ENCODE peak calls at places on chromosomes 2 and 18, in seven cellular contexts. Z is transverse colon, E is psoas muscle, P is endothelial cell of umbilical vein, H is Peyer's patch, F is heart right ventricle, W is thyroid gland. M is an unnamed sample. For H3K4me1, the result is how much of the 10 kb centered on the place peaks cover.

GRCh38 chr2:240293865-240294461 is 141.5 kb upstream of the GPC1 start:
- DNase-seq in Z (no peak), H (no peak), P (no peak), W (no peak), F (peak), E (no peak), M (no peak)

GRCh38 chr2:62306751-62307468 is 111.0 kb downstream of the B3GNT2 start:
- DNase-seq in P (peak), Z (peak), H (no peak), F (no peak), E (no peak), W (peak), M (peak)

GRCh38 chr2:107936427-107937359 is 49.6 kb upstream of the SLC5A7 start:
- DNase-seq in W (peak), Z (no peak), F (no peak), H (no peak), P (no peak), E (no peak), M (peak)

GRCh38 chr2:13390676-13391075 is 673.9 kb downstream of the TRIB2 start:
- DNase-seq in P (no peak), F (no peak), W (no peak), H (no peak), E (no peak), Z (no peak), M (no peak)

GRCh38 chr2:73107211-73107926 is 5.4 kb downstream of the RAB11FIP5 start:
- DNase-seq in W (no peak), E (peak), Z (peak), H (no peak), F (no peak), P (no peak), M (no peak)

GRCh38 chr18:73409242-73409641 is 541.5 kb upstream of the NETO1 start:
- DNase-seq in H (no peak), F (no peak), P (no peak), E (no peak), Z (no peak), W (no peak), M (no peak)

GRCh38 chr2:64873472-64873924 is 115.7 kb upstream of the SLC1A4 start:
- DNase-seq in F (peak), Z (peak), E (peak), H (peak), P (peak), W (peak), M (peak)

GRCh38 chr2:86786001-86786536 is 4.6 kb downstream of the CD8A start:
- DNase-seq in H (no peak), W (no peak), P (no peak), F (no peak), Z (no peak), E (no peak), M (no peak)

DNA sequence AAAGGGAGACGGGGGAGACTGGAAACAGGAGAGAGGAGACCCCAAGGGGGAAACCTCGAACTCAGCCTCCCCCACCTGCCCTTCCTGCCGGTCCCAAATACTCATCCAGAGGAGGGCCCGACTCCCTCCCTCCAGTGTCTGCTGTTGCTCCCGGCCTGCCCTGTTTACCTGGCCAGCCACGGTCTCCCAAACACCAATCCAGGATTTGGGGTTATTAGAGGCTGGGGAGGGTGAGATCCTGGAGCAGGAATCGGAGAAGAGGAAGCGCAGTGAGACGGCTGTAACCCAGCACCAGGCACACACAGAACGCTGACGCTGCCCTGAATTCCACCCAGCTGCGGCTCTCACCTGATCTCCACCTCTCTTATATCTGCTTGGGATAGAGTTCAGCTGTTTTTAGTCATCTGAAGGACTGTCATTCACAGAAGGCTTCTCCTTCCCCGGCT is 213.0 kb downstream of the TNS1 start:
- DNase-seq in W (no peak), Z (no peak), P (no peak), F (no peak), E (no peak), H (no peak), M (no peak)
- H3K4me3 ChIP-seq in W (no peak), Z (no peak), P (no peak), F (no peak), E (peak), H (peak), M (no peak)

DNA sequence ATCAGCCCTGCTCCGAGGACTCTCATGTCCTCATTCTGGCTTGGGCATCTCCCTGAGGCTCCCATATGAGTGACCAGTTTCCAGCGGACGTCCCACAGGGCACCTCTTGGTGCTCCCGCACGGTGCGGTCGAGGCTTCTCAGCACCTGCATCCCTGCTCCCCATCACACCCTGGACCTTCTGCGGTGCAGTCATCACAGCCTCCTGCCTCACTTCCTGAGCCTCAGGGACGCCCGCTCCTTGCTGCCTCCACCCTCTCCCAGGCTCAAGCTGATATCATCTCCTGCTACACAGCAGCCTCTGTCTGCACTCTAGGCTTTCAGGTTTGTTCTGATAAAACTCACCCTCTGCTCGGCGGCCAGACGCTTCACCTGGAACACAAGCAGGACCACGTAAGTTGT is 185.0 kb downstream of the TMEM18 start:
- DNase-seq in E (no peak), Z (no peak), H (no peak), W (no peak), F (no peak), P (no peak), M (no peak)
- TF ChIP-seq CTCF in E (no peak), Z (no peak), H (no peak), W (no peak), F (no peak), P (no peak), M (no peak)

DNA sequence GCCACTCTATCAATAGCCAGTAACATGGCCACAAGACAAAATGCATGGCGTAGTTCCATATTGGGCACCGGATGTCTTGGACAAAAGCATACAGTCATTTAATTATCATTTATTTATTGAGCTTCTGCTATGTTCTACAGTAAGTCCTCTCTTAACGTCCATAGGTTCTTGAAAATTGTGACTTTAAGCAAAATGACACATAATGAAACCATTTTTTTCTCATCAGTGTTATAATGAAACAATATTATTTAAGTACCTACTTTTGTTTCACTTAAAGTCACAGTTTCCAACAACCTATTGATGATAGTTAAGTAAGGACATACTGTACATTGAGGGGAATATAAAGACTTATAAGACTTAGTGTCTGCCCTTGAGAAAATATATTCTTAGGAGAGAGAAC is 84.9 kb downstream of the XRCC5 start:
- DNase-seq in W (no peak), P (no peak), Z (no peak), F (no peak), H (no peak), E (no peak), M (no peak)
- H3K4me1 ChIP-seq in W (under half), P (under half), Z (under half), F (under half), H (under half), E (under half), M (under half)

GRCh38 chr18:26925313-26925712 is 59.8 kb upstream of the AQP4 start:
- DNase-seq in H (no peak), Z (no peak), P (no peak), E (no peak), W (no peak), F (no peak), M (no peak)

GRCh38 chr18:26928669-26929313 is 63.3 kb upstream of the AQP4 start:
- DNase-seq in E (no peak), F (no peak), H (no peak), W (peak), Z (no peak), P (no peak), M (no peak)

GRCh38 chr18:26931659-26932058 is 66.2 kb upstream of the AQP4 start:
- DNase-seq in H (no peak), W (no peak), Z (no peak), P (no peak), E (no peak), F (no peak), M (no peak)

DNA sequence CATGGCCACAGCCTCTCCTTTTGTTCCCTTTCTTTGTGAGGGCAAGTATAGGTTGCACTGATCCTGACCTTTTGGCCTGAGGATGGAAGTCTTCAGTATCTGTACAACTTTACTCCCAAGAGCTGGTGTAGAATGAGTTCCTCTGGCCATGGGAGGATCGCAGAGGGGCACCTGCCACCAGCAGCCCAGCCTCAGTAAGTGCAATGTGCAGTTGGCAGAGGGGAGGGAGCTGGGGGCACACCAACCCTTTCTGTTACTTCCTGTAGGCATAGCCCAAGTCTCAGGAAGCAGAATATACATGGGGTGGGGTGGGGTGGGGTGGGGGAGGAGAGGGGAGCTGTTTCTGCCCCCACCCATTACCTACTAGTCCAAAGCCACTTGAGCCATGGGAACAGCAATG is 65.1 kb upstream of the AQP4 start:
- DNase-seq in F (no peak), Z (no peak), E (no peak), W (no peak), H (no peak), P (no peak), M (no peak)
- H3K4me3 ChIP-seq in F (no peak), Z (no peak), E (no peak), W (no peak), H (no peak), P (no peak), M (no peak)

DNA sequence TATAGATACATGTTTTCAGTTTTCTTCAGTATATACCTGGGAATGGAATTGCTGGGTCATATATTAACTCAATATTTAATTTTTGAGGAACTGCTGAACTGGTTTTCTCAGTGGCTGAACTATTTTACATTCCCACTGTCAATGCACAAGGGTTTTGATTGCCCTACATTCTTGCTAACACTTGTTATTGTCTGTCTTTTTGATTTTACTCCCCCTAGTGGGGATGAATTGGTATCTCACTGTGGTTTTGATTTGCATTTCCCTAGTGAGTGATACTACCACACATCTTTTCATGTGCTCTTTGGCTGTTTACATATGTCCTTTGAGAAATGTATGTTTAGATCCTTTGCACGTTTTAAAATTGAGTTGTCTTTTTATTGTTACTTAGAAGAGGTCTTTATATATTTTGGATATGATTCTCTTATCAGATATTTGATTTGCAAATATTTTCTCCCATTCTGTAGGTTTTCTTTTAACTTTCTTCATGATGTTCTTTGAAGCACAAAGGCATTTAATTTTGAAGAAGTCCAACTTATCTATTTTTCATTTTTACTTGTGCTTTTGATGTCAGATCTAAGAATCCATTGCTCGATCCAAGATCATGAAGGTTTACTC is 36.2 kb downstream of the ASB1 start:
- DNase-seq in W (no peak), H (no peak), Z (no peak), E (no peak), P (peak), F (no peak), M (no peak)
- TF ChIP-seq CTCF in W (peak), H (peak), Z (peak), E (peak), P (peak), F (peak), M (peak)

DNA sequence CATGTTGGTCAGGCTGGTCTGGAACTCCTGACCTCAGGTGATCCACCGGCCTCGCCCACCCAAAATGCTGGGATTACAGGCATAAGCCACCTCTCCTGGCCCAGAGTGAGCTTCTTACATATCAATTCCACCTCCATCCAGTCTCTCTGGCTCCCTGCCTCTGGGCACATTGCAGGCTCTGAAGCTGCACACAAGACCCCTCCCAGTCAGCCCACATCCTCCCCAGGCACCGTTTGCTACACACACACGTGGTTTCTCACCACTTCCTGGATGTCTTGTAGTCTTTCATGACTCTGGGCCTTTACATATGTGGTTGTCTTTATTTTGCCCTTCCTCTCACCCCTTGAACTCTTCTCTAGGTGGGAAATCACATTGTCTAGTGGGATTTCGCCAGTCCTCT is 64.0 kb upstream of the CABLES1 start:
- DNase-seq in H (no peak), E (no peak), Z (peak), F (peak), P (no peak), W (peak), M (no peak)
- H3K4me1 ChIP-seq in H (under half), E (under half), Z (under half), F (under half), P (under half), W (under half), M (under half)

DNA sequence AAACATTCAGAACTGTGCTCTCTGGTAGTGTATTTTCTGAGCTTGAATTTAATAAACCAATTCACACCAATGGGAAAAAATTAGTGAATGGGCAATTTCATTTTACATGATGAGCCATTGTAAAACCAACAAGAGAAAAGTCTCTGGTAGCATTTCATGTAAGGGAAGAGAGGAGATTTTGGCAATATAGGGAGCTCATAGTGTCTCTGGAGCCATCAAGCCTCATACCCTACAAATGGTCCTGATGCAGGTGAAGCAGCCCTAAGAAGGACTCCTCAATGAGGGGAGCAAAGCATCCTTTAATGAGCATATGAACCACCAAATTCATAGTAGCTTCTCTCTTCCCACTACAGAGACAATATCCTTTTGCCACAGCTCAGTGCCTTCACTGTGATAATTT is 373.0 kb downstream of the RIT2 start:
- DNase-seq in Z (no peak), E (no peak), F (no peak), H (no peak), P (no peak), W (no peak), M (no peak)
- H3K4me3 ChIP-seq in Z (no peak), E (no peak), F (no peak), H (no peak), P (no peak), W (no peak), M (no peak)

DNA sequence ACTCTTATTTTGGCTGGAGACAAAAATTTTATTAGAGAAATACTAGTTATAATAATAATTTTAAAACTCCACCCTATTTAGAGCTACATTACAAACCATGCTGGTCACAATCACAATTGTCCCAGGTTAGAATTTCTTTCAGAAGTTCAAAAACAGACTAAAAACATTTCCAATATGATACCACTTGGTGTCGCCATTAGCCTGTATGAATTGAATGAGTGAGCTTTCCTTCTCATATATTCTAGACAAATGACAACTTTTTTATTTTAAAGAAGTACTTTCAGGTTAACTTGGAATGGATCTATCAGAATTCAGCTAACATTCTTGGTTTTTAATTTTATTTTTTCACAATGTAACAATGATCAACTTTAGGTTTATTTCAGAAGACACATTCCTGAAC is 48.0 kb downstream of the SERPINB8 start:
- DNase-seq in W (no peak), F (no peak), E (no peak), P (peak), H (no peak), Z (no peak), M (no peak)
- TF ChIP-seq CTCF in W (no peak), F (peak), E (peak), P (peak), H (peak), Z (peak), M (no peak)

M was measured in Caco-2.